ENCODE peak calls at places on chromosome 11, in four cellular contexts. T is AG04450, F is choroid plexus epithelial cell, Z is ovary. Q is an unnamed sample.

GRCh38 chr11:96198466-96198808 is 144.6 kb downstream of the MAML2 start:
- DNase-seq in Z (no peak), T (no peak), F (no peak), Q (no peak)

GRCh38 chr11:128336203-128336602 is 251.2 kb downstream of the ETS1 start:
- DNase-seq in T (no peak), Z (peak), F (peak), Q (peak)

GRCh38 chr11:22567759-22568158 is 57.9 kb downstream of the FANCF start:
- DNase-seq in T (no peak), Z (no peak), F (no peak), Q (no peak)

GRCh38 chr11:120128392-120129172 is 9.3 kb downstream of the TRIM29 start:
- DNase-seq in T (no peak), F (no peak), Z (no peak), Q (peak)

GRCh38 chr11:44301856-44302231 is 8.1 kb downstream of the ALX4 start:
- DNase-seq in T (no peak), F (no peak), Z (no peak), Q (no peak)

GRCh38 chr11:111344032-111344431 is 35.0 kb downstream of the POU2AF1 start:
- DNase-seq in T (no peak), Z (peak), F (peak), Q (peak)

GRCh38 chr11:95715777-95716241 is 73.8 kb downstream of the FAM76B start:
- DNase-seq in F (peak), T (no peak), Z (no peak), Q (peak)

GRCh38 chr11:1828542-1828941 is 6.2 kb upstream of the SYT8 start:
- DNase-seq in Z (no peak), T (no peak), F (no peak), Q (no peak)

GRCh38 chr11:88520391-88520790 is 182.9 kb upstream of the CTSC start:
- DNase-seq in Z (no peak), F (peak), T (no peak), Q (peak)

GRCh38 chr11:21810650-21811049 is 382.2 kb upstream of the ANO5 start:
- DNase-seq in Z (no peak), F (no peak), T (no peak), Q (peak)

GRCh38 chr11:14213006-14213405 is 146.0 kb downstream of the RRAS2 start:
- DNase-seq in F (no peak), T (no peak), Z (no peak), Q (no peak)

GRCh38 chr11:128213461-128213860 is 373.9 kb downstream of the ETS1 start:
- DNase-seq in Z (no peak), F (no peak), T (no peak), Q (no peak)

GRCh38 chr11:107591098-107591445 is at the start of gene ELMOD1:
- DNase-seq in Z (peak), F (peak), T (no peak), Q (peak)

GRCh38 chr11:94224078-94224477 is 80.3 kb upstream of the IZUMO1R start:
- DNase-seq in Z (no peak), F (no peak), T (no peak), Q (no peak)

GRCh38 chr11:80596291-80596810 is 1155.5 kb upstream of the TENM4 start:
- DNase-seq in Z (no peak), F (peak), T (no peak), Q (peak)

GRCh38 chr11:1864216-1864615 is 11.3 kb downstream of the LSP1 start:
- DNase-seq in F (no peak), Z (no peak), T (no peak), Q (peak)

GRCh38 chr11:63814383-63814736 is 1.1 kb downstream of the SPINDOC start:
- DNase-seq in Z (no peak), F (peak), T (no peak), Q (no peak)

GRCh38 chr11:63818609-63819008 is 5.4 kb downstream of the SPINDOC start:
- DNase-seq in T (no peak), Z (no peak), F (no peak), Q (no peak)

GRCh38 chr11:63817758-63818498 is 4.7 kb downstream of the SPINDOC start:
- DNase-seq in T (no peak), F (no peak), Z (no peak), Q (no peak)

GRCh38 chr11:63813563-63814382 is 517 bp downstream of the SPINDOC start:
- DNase-seq in Z (peak), F (peak), T (no peak), Q (peak)

GRCh38 chr11:63816732-63817131 is 3.5 kb downstream of the SPINDOC start:
- DNase-seq in F (no peak), T (no peak), Z (no peak), Q (no peak)
- H3K4me3 ChIP-seq in F (no peak), T (no peak), Z (no peak), Q (no peak)

GRCh38 chr11:6614446-6614845 is 2.4 kb upstream of the TAF10 start:
- DNase-seq in Z (no peak), T (no peak), F (no peak), Q (no peak)

GRCh38 chr11:6613496-6613895 is 1.5 kb upstream of the TAF10 start:
- DNase-seq in Z (no peak), F (no peak), T (no peak), Q (no peak)

GRCh38 chr11:6612008-6612815 is at the start of gene TAF10:
- DNase-seq in Z (peak), T (peak), F (peak), Q (peak)

GRCh38 chr11:6611092-6612007 is 666 bp downstream of the TAF10 start:
- DNase-seq in T (no peak), Z (peak), F (peak), Q (peak)

GRCh38 chr11:6612816-6613136 is 760 bp upstream of the TAF10 start:
- DNase-seq in Z (no peak), T (no peak), F (no peak), Q (no peak)
- TF ChIP-seq CTCF in Z (no peak), T (peak), F (peak), Q (peak)

GRCh38 chr11:73154178-73154577 is 12.1 kb upstream of the FCHSD2 start:
- DNase-seq in Z (peak), F (no peak), T (no peak), Q (no peak)
- H3K4me3 ChIP-seq in Z (no peak), F (no peak), T (no peak), Q (no peak)

GRCh38 chr11:74257934-74258553 is 53.4 kb downstream of the P4HA3 start:
- DNase-seq in T (peak), Z (peak), F (peak), Q (peak)

GRCh38 chr11:74268451-74268850 is 43.0 kb downstream of the P4HA3 start:
- DNase-seq in Z (no peak), F (no peak), T (no peak), Q (no peak)

GRCh38 chr11:74265256-74265655 is 46.2 kb downstream of the P4HA3 start:
- DNase-seq in F (no peak), T (no peak), Z (no peak), Q (no peak)

DNA sequence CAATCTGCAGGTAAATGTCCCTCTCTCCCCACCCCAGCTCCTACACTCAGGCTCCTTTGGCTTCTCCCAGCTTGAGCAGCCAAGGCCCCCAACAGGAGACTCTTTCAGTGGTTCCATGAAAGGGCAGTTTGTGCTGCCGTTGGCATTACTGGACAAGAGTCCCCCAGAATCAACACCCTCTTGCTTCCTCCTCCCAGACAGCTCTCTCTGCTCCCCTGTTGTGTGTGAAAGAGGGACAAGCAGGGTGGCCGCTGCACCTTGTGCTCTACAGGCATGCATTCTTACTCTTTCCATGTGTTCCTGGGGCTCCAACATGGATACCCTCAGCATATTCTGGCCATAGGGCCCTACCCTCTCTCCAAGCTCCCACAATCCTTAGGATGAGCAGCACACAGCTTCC is 48.7 kb downstream of the P4HA3 start:
- DNase-seq in Z (no peak), T (no peak), F (no peak), Q (no peak)
- TF ChIP-seq CTCF in Z (no peak), T (no peak), F (no peak), Q (no peak)

DNA sequence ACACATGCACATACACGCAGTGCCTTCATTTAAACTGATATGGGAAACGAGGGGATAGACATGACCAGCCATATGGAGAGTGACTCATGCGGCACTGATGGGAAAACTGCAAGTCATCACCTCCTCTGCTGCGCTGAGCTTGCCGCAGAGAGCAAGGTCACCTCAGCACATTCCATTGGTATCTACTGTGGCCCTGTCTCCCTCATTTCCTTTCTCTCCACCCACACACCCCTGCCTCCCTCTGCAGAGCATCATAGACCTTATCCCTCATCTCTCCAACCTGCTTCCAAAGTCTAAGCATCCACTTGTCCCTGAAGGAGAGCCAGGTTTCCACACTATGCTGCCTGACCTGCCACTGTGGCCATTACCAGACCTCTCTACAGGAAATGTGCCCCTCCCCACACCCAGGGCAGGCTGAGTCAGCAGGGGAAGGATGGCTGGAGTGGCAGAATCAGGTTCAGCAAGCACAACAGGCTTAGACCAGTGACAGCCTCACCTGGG is 116.9 kb upstream of the SNX19 start:
- DNase-seq in T (peak), F (peak), Z (no peak), Q (peak)
- H3K4me3 ChIP-seq in T (no peak), F (no peak), Z (no peak), Q (no peak)

GRCh38 chr11:129694538-129694937 is 121.1 kb upstream of the TMEM45B start:
- DNase-seq in T (no peak), Z (no peak), F (no peak), Q (no peak)
- TF ChIP-seq CTCF in T (no peak), Z (no peak), F (no peak), Q (no peak)